ENCODE peak calls at places on chromosomes 11 and 22, in six cellular contexts. D is IMR-90, Q is mesenchymal stem cell, U is H9, F is H1, M is trophoblast cell. R is an unnamed sample.

GRCh38 chr11:2551131-2551530 is 106.3 kb downstream of the KCNQ1 start:
- DNase-seq in D (no peak), Q (peak; percentile 25), U (no peak), F (no peak), M (no peak), R (no peak)

GRCh38 chr11:62104816-62105610 is 18.8 kb upstream of the INCENP start:
- DNase-seq in D (peak; percentile 61), Q (peak; percentile 96), U (no peak), F (no peak), M (peak; percentile 77), R (no peak)

GRCh38 chr11:1827095-1827797 is 7.5 kb upstream of the SYT8 start:
- DNase-seq in D (peak; percentile 65), Q (peak; percentile 50), U (no peak), F (no peak), M (no peak), R (no peak)

GRCh38 chr22:19903031-19903430 is 38.5 kb upstream of the COMT start:
- DNase-seq in D (no peak), Q (no peak), U (peak; percentile 40), F (no peak), M (no peak), R (no peak)

GRCh38 chr11:27740362-27741024 is 40.2 kb upstream of the BDNF start:
- DNase-seq in D (no peak), Q (peak; percentile 10), U (peak; percentile 37), F (no peak), M (peak; percentile 3), R (no peak)

GRCh38 chr22:41535244-41535643 is 9.0 kb downstream of the POLR3H start:
- DNase-seq in D (no peak), Q (peak; percentile 37), U (peak; percentile 67), F (no peak), M (peak; percentile 17), R (no peak)

GRCh38 chr11:4194889-4195288 is 100.3 kb downstream of the RRM1 start:
- DNase-seq in D (no peak), Q (no peak), U (no peak), F (no peak), M (no peak), R (no peak)

GRCh38 chr11:2474059-2474901 is 29.5 kb downstream of the KCNQ1 start:
- DNase-seq in D (no peak), Q (no peak), U (no peak), F (no peak), M (no peak), R (no peak)

GRCh38 chr22:47036352-47036751 is 273.9 kb downstream of the TBC1D22A start:
- DNase-seq in D (no peak), Q (no peak), U (no peak), F (no peak), M (no peak), R (no peak)

GRCh38 chr11:1782026-1782696 is 18.4 kb upstream of the CTSD start:
- DNase-seq in D (no peak), Q (no peak), U (no peak), F (no peak), M (peak; percentile 12), R (no peak)

GRCh38 chr11:12854829-12855228 is 154.3 kb upstream of the RASSF10 start:
- DNase-seq in D (no peak), Q (no peak), U (no peak), F (no peak), M (no peak), R (no peak)

GRCh38 chr11:70889411-70889810 is 363.0 kb downstream of the SHANK2 start:
- DNase-seq in D (no peak), Q (no peak), U (no peak), F (no peak), M (no peak), R (no peak)

GRCh38 chr11:2109541-2110019 is 29.6 kb downstream of the IGF2 start:
- DNase-seq in D (no peak), Q (no peak), U (peak; percentile 57), F (no peak), M (peak; percentile 74), R (no peak)

GRCh38 chr11:15412054-15412453 is 297.3 kb downstream of the INSC start:
- DNase-seq in D (no peak), Q (no peak), U (no peak), F (no peak), M (no peak), R (no peak)

GRCh38 chr11:17313349-17314231 is 37.1 kb downstream of the NUCB2 start:
- DNase-seq in D (no peak), Q (no peak), U (no peak), F (no peak), M (no peak), R (no peak)

GRCh38 chr11:120023120-120023519 is 114.8 kb downstream of the TRIM29 start:
- DNase-seq in D (no peak), Q (no peak), U (peak; percentile 74), F (peak; percentile 49), M (no peak), R (no peak)

GRCh38 chr22:33401291-33401690 is 343.1 kb upstream of the SYN3 start:
- DNase-seq in D (peak; percentile 75), Q (no peak), U (no peak), F (no peak), M (no peak), R (no peak)

GRCh38 chr11:61963282-61964057 is 4.0 kb downstream of the FTH1 start:
- DNase-seq in D (peak; percentile 60), Q (no peak), U (no peak), F (no peak), M (peak; percentile 70), R (no peak)

GRCh38 chr11:123576082-123576481 is 78.3 kb downstream of the SCN3B start:
- DNase-seq in D (no peak), Q (no peak), U (no peak), F (no peak), M (no peak), R (no peak)

GRCh38 chr11:109644158-109644557 is 222.2 kb downstream of the C11orf87 start:
- DNase-seq in D (no peak), Q (peak; percentile 93), U (no peak), F (no peak), M (no peak), R (no peak)

GRCh38 chr11:120337133-120337895 is 1.1 kb downstream of the ARHGEF12 start:
- DNase-seq in D (no peak), Q (peak; percentile 61), U (peak; percentile 31), F (no peak), M (no peak), R (peak; percentile 23)

GRCh38 chr11:3802016-3802790 is 4.8 kb upstream of the NUP98 start:
- DNase-seq in D (peak; percentile 58), Q (peak; percentile 65), U (no peak), F (no peak), M (no peak), R (no peak)

GRCh38 chr11:130891326-130891725 is 25.0 kb downstream of the SNX19 start:
- DNase-seq in D (peak; percentile 41), Q (no peak), U (no peak), F (no peak), M (no peak), R (no peak)

GRCh38 chr11:1832989-1833365 is 1.8 kb upstream of the SYT8 start:
- DNase-seq in D (no peak), Q (no peak), U (peak; percentile 57), F (no peak), M (peak; percentile 52), R (no peak)

GRCh38 chr11:110430267-110431211 is 791 bp downstream of the FDX1 start:
- DNase-seq in D (peak; percentile 56), Q (peak; percentile 75), U (no peak), F (no peak), M (peak; percentile 55), R (peak; percentile 12)

GRCh38 chr11:119376197-119376847 is 5.2 kb downstream of the USP2 start:
- DNase-seq in D (peak; percentile 37), Q (no peak), U (no peak), F (no peak), M (no peak), R (no peak)

GRCh38 chr11:35541621-35542375 is 16.4 kb upstream of the PAMR1 start:
- DNase-seq in D (peak; percentile 93), Q (peak; percentile 76), U (no peak), F (no peak), M (peak; percentile 82), R (no peak)

GRCh38 chr11:15667127-15667725 is 552.5 kb downstream of the INSC start:
- DNase-seq in D (peak; percentile 70), Q (peak; percentile 69), U (no peak), F (no peak), M (no peak), R (no peak)

GRCh38 chr11:9208726-9209501 is 56.2 kb downstream of the DENND5A start:
- DNase-seq in D (no peak), Q (no peak), U (no peak), F (no peak), M (peak; percentile 75), R (no peak)

GRCh38 chr11:45094958-45095690 is 51.3 kb upstream of the PRDM11 start:
- DNase-seq in D (no peak), Q (no peak), U (peak; percentile 14), F (no peak), M (no peak), R (no peak)

GRCh38 chr22:44025171-44026065 is 1.3 kb downstream of the PARVB start:
- DNase-seq in D (no peak), Q (no peak), U (no peak), F (no peak), M (peak; percentile 17), R (no peak)
- H4K91ac ChIP-seq in D (no peak overlapping the region), Q (no peak overlapping the region), U (no peak overlapping the region), F (no peak overlapping the region), M (no peak overlapping the region), R (no peak overlapping the region)

GRCh38 chr11:66881927-66882452 is 25.1 kb downstream of the LRFN4 start:
- DNase-seq in D (no peak), Q (no peak), U (no peak), F (no peak), M (no peak), R (no peak)
- H3K27ac ChIP-seq in D (no peak overlapping the region), Q (no peak overlapping the region), U (no peak overlapping the region), F (peak overlapping the region; percentile 2), M (no peak overlapping the region), R (no peak overlapping the region)

DNA sequence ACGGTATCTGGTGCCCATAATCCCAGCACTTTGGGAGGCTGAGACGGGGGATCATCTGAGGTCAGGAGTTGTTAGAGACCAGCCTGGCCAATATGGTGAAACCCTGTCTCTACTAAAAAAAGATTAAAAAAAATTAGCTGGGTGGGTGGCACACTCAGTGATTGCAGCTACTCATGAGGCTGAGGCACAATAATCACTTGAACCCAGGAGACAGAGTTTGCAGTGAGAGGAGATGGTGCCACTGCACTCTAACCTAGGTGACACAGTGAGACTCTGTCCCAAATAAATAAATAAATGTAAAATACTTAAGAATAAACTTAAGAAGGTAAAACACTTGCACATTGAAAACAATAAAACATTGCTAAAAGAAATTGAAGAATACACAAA is 90.4 kb downstream of the ZNF280B start:
- DNase-seq in D (no peak), Q (no peak), U (no peak), F (no peak), M (no peak), R (no peak)
- H2AK5ac ChIP-seq in D (no peak overlapping the region), Q (no peak overlapping the region), U (no peak overlapping the region), F (no peak overlapping the region), M (no peak overlapping the region), R (no peak overlapping the region)

GRCh38 chr11:85746640-85747039 is 60.6 kb upstream of the CCDC89 start:
- DNase-seq in D (no peak), Q (no peak), U (no peak), F (no peak), M (no peak), R (no peak)
- H4K91ac ChIP-seq in D (no peak overlapping the region), Q (no peak overlapping the region), U (no peak overlapping the region), F (no peak overlapping the region), M (no peak overlapping the region), R (no peak overlapping the region)

GRCh38 chr11:33268945-33269567 is 11.9 kb downstream of the HIPK3 start:
- DNase-seq in D (peak; percentile 29), Q (peak; percentile 50), U (no peak), F (no peak), M (peak; percentile 78), R (no peak)
- H3K27ac ChIP-seq in D (no peak overlapping the region), Q (no peak overlapping the region), U (no peak overlapping the region), F (no peak overlapping the region), M (no peak overlapping the region), R (no peak overlapping the region)

R was measured in neuronal stem cell.